ENCODE peak calls at places on chromosomes 7 and 10, in six cellular contexts. One of them, this sample, is unnamed.

GRCh38 chr10:132592790-132593788 is 55.5 kb downstream of the INPP5A start:
- DNase-seq in H9: no peak
- DNase-seq in activated naive CD4-positive, alpha-beta T cell treated with anti-CD3 and anti-CD28 coated beads, Interleukin-2, amount 50 U/mL, for 16 hours: peak; percentile 29
- DNase-seq in GM04504: no peak
- DNase-seq in substantia nigra: no peak
- DNase-seq in naive thymus-derived CD4-positive, alpha-beta T cell: no peak
- DNase-seq in this sample: no peak

GRCh38 chr7:138538518-138538917 is 78.5 kb downstream of the TRIM24 start:
- DNase-seq in activated naive CD4-positive, alpha-beta T cell treated with anti-CD3 and anti-CD28 coated beads, Interleukin-2, amount 50 U/mL, for 16 hours: no peak
- DNase-seq in substantia nigra: no peak
- DNase-seq in H9: no peak
- DNase-seq in GM04504: no peak
- DNase-seq in naive thymus-derived CD4-positive, alpha-beta T cell: no peak
- DNase-seq in this sample: no peak

GRCh38 chr10:72275351-72276012 is 1.8 kb downstream of the DDIT4 start:
- DNase-seq in GM04504: no peak
- DNase-seq in naive thymus-derived CD4-positive, alpha-beta T cell: peak; percentile 42
- DNase-seq in activated naive CD4-positive, alpha-beta T cell treated with anti-CD3 and anti-CD28 coated beads, Interleukin-2, amount 50 U/mL, for 16 hours: peak; percentile 45
- DNase-seq in substantia nigra: no peak
- DNase-seq in H9: no peak
- DNase-seq in this sample: no peak

GRCh38 chr7:51251292-51251691 is 65.3 kb downstream of the COBL start:
- DNase-seq in substantia nigra: no peak
- DNase-seq in naive thymus-derived CD4-positive, alpha-beta T cell: no peak
- DNase-seq in activated naive CD4-positive, alpha-beta T cell treated with anti-CD3 and anti-CD28 coated beads, Interleukin-2, amount 50 U/mL, for 16 hours: no peak
- DNase-seq in GM04504: no peak
- DNase-seq in H9: no peak
- DNase-seq in this sample: no peak

GRCh38 chr10:101453791-101454718 is 100.1 kb downstream of the BTRC start:
- DNase-seq in naive thymus-derived CD4-positive, alpha-beta T cell: no peak
- DNase-seq in GM04504: no peak
- DNase-seq in substantia nigra: no peak
- DNase-seq in H9: no peak
- DNase-seq in activated naive CD4-positive, alpha-beta T cell treated with anti-CD3 and anti-CD28 coated beads, Interleukin-2, amount 50 U/mL, for 16 hours: no peak
- DNase-seq in this sample: no peak

GRCh38 chr10:72333111-72334012 is 21.4 kb downstream of the DNAJB12 start:
- DNase-seq in GM04504: no peak
- DNase-seq in H9: no peak
- DNase-seq in substantia nigra: no peak
- DNase-seq in naive thymus-derived CD4-positive, alpha-beta T cell: no peak
- DNase-seq in activated naive CD4-positive, alpha-beta T cell treated with anti-CD3 and anti-CD28 coated beads, Interleukin-2, amount 50 U/mL, for 16 hours: no peak
- DNase-seq in this sample: no peak

GRCh38 chr7:157442993-157443831 is 106.4 kb downstream of the DNAJB6 start:
- DNase-seq in GM04504: no peak
- DNase-seq in H9: no peak
- DNase-seq in activated naive CD4-positive, alpha-beta T cell treated with anti-CD3 and anti-CD28 coated beads, Interleukin-2, amount 50 U/mL, for 16 hours: no peak
- DNase-seq in substantia nigra: no peak
- DNase-seq in naive thymus-derived CD4-positive, alpha-beta T cell: no peak
- DNase-seq in this sample: no peak

GRCh38 chr7:82183633-82184032 is 259.9 kb downstream of the CACNA2D1 start:
- DNase-seq in substantia nigra: no peak
- DNase-seq in H9: no peak
- DNase-seq in naive thymus-derived CD4-positive, alpha-beta T cell: no peak
- DNase-seq in activated naive CD4-positive, alpha-beta T cell treated with anti-CD3 and anti-CD28 coated beads, Interleukin-2, amount 50 U/mL, for 16 hours: no peak
- DNase-seq in GM04504: peak; percentile 29
- DNase-seq in this sample: no peak

GRCh38 chr7:113610572-113610971 is 308.2 kb downstream of the PPP1R3A start:
- DNase-seq in substantia nigra: no peak
- DNase-seq in GM04504: no peak
- DNase-seq in naive thymus-derived CD4-positive, alpha-beta T cell: no peak
- DNase-seq in activated naive CD4-positive, alpha-beta T cell treated with anti-CD3 and anti-CD28 coated beads, Interleukin-2, amount 50 U/mL, for 16 hours: no peak
- DNase-seq in H9: no peak
- DNase-seq in this sample: no peak

GRCh38 chr10:79342295-79342761 is 4.9 kb upstream of the PPIF start:
- DNase-seq in H9: peak; percentile 10
- DNase-seq in GM04504: no peak
- DNase-seq in substantia nigra: no peak
- DNase-seq in naive thymus-derived CD4-positive, alpha-beta T cell: no peak
- DNase-seq in activated naive CD4-positive, alpha-beta T cell treated with anti-CD3 and anti-CD28 coated beads, Interleukin-2, amount 50 U/mL, for 16 hours: no peak
- DNase-seq in this sample: no peak

GRCh38 chr10:59745163-59745650 is 8.0 kb downstream of the MRLN start:
- DNase-seq in activated naive CD4-positive, alpha-beta T cell treated with anti-CD3 and anti-CD28 coated beads, Interleukin-2, amount 50 U/mL, for 16 hours: no peak
- DNase-seq in naive thymus-derived CD4-positive, alpha-beta T cell: no peak
- DNase-seq in GM04504: no peak
- DNase-seq in substantia nigra: no peak
- DNase-seq in H9: no peak
- DNase-seq in this sample: no peak

GRCh38 chr7:37216156-37216839 is 232.4 kb downstream of the ELMO1 start:
- DNase-seq in substantia nigra: no peak
- DNase-seq in activated naive CD4-positive, alpha-beta T cell treated with anti-CD3 and anti-CD28 coated beads, Interleukin-2, amount 50 U/mL, for 16 hours: no peak
- DNase-seq in H9: no peak
- DNase-seq in naive thymus-derived CD4-positive, alpha-beta T cell: no peak
- DNase-seq in GM04504: no peak
- DNase-seq in this sample: no peak

GRCh38 chr10:78952686-78953085 is 116.1 kb upstream of the ZMIZ1 start:
- DNase-seq in GM04504: peak; percentile 94
- DNase-seq in substantia nigra: no peak
- DNase-seq in naive thymus-derived CD4-positive, alpha-beta T cell: no peak
- DNase-seq in H9: no peak
- DNase-seq in activated naive CD4-positive, alpha-beta T cell treated with anti-CD3 and anti-CD28 coated beads, Interleukin-2, amount 50 U/mL, for 16 hours: no peak
- DNase-seq in this sample: no peak

GRCh38 chr7:906776-907157 is 30.4 kb downstream of the GET4 start:
- DNase-seq in H9: no peak
- DNase-seq in naive thymus-derived CD4-positive, alpha-beta T cell: no peak
- DNase-seq in substantia nigra: no peak
- DNase-seq in activated naive CD4-positive, alpha-beta T cell treated with anti-CD3 and anti-CD28 coated beads, Interleukin-2, amount 50 U/mL, for 16 hours: no peak
- DNase-seq in GM04504: no peak
- DNase-seq in this sample: no peak

GRCh38 chr10:101066146-101066889 is 4.5 kb downstream of the KAZALD1 start:
- DNase-seq in substantia nigra: no peak
- DNase-seq in H9: peak; percentile 74
- DNase-seq in naive thymus-derived CD4-positive, alpha-beta T cell: peak; percentile 41
- DNase-seq in activated naive CD4-positive, alpha-beta T cell treated with anti-CD3 and anti-CD28 coated beads, Interleukin-2, amount 50 U/mL, for 16 hours: peak; percentile 48
- DNase-seq in GM04504: no peak
- DNase-seq in this sample: peak; percentile 31

GRCh38 chr10:11643039-11643438 is 31.6 kb upstream of the USP6NL start:
- DNase-seq in activated naive CD4-positive, alpha-beta T cell treated with anti-CD3 and anti-CD28 coated beads, Interleukin-2, amount 50 U/mL, for 16 hours: no peak
- DNase-seq in GM04504: no peak
- DNase-seq in substantia nigra: no peak
- DNase-seq in naive thymus-derived CD4-positive, alpha-beta T cell: no peak
- DNase-seq in H9: no peak
- DNase-seq in this sample: no peak

GRCh38 chr7:157791261-157791660 is 454.5 kb downstream of the DNAJB6 start:
- DNase-seq in naive thymus-derived CD4-positive, alpha-beta T cell: no peak
- DNase-seq in substantia nigra: no peak
- DNase-seq in GM04504: no peak
- DNase-seq in activated naive CD4-positive, alpha-beta T cell treated with anti-CD3 and anti-CD28 coated beads, Interleukin-2, amount 50 U/mL, for 16 hours: no peak
- DNase-seq in H9: peak; percentile 23
- DNase-seq in this sample: no peak

GRCh38 chr7:44573464-44574285 is at the start of gene DDX56:
- DNase-seq in substantia nigra: peak; percentile 86
- DNase-seq in GM04504: peak; percentile 91
- DNase-seq in H9: peak; percentile 96
- DNase-seq in naive thymus-derived CD4-positive, alpha-beta T cell: peak; percentile 90
- DNase-seq in activated naive CD4-positive, alpha-beta T cell treated with anti-CD3 and anti-CD28 coated beads, Interleukin-2, amount 50 U/mL, for 16 hours: peak; percentile 93
- DNase-seq in this sample: peak; percentile 88

GRCh38 chr7:104946338-104946737 is 67.7 kb upstream of the KMT2E start:
- DNase-seq in GM04504: no peak
- DNase-seq in naive thymus-derived CD4-positive, alpha-beta T cell: no peak
- DNase-seq in H9: no peak
- DNase-seq in activated naive CD4-positive, alpha-beta T cell treated with anti-CD3 and anti-CD28 coated beads, Interleukin-2, amount 50 U/mL, for 16 hours: no peak
- DNase-seq in substantia nigra: no peak
- DNase-seq in this sample: no peak

GRCh38 chr7:101918426-101918825 is 101.0 kb downstream of the CUX1 start:
- DNase-seq in substantia nigra: no peak
- DNase-seq in naive thymus-derived CD4-positive, alpha-beta T cell: no peak
- DNase-seq in activated naive CD4-positive, alpha-beta T cell treated with anti-CD3 and anti-CD28 coated beads, Interleukin-2, amount 50 U/mL, for 16 hours: no peak
- DNase-seq in H9: no peak
- DNase-seq in GM04504: no peak
- DNase-seq in this sample: no peak

GRCh38 chr7:9876053-9876452 is 1097.6 kb upstream of the PHF14 start:
- DNase-seq in substantia nigra: no peak
- DNase-seq in H9: no peak
- DNase-seq in GM04504: no peak
- DNase-seq in naive thymus-derived CD4-positive, alpha-beta T cell: no peak
- DNase-seq in activated naive CD4-positive, alpha-beta T cell treated with anti-CD3 and anti-CD28 coated beads, Interleukin-2, amount 50 U/mL, for 16 hours: no peak
- DNase-seq in this sample: no peak